ENCODE peak calls at places on chromosomes 16 and 17, in eight cellular contexts. I is HL-60, Q is HCT116, O is GM23338, Y is spleen, Z is esophagus muscularis mucosa, P is transverse colon, W is H1. N is an unnamed sample. For H3K27me3, the result is how much of the 10 kb centered on the place peaks cover.

GRCh38 chr17:7858487-7858832 is 657 bp downstream of the CYB5D1 start:
- DNase-seq in I (no peak), Q (no peak), O (peak), Y (peak), Z (no peak), P (peak), W (no peak), N (no peak)

GRCh38 chr16:2842340-2843000 is 12.4 kb downstream of the ZG16B start:
- DNase-seq in I (peak), Q (peak), O (peak), Y (peak), Z (no peak), P (peak), W (no peak), N (no peak)

GRCh38 chr17:29948460-29949185 is 7.2 kb downstream of the EFCAB5 start:
- DNase-seq in I (peak), Q (no peak), O (no peak), Y (no peak), Z (no peak), P (no peak), W (no peak), N (no peak)

GRCh38 chr17:77665833-77666232 is 292.7 kb upstream of the TNRC6C start:
- DNase-seq in I (no peak), Q (no peak), O (no peak), Y (no peak), Z (no peak), P (no peak), W (no peak), N (no peak)

GRCh38 chr16:30079480-30079879 is 3.7 kb downstream of the PPP4C start:
- DNase-seq in I (no peak), Q (no peak), O (no peak), Y (peak), Z (no peak), P (no peak), W (no peak), N (no peak)

GRCh38 chr17:60231234-60231633 is 81.5 kb downstream of the CA4 start:
- DNase-seq in I (no peak), Q (peak), O (peak), Y (no peak), Z (no peak), P (no peak), W (no peak), N (no peak)

GRCh38 chr16:87321336-87322107 is 4.3 kb upstream of the C16orf95 start:
- DNase-seq in I (no peak), Q (no peak), O (no peak), Y (peak), Z (no peak), P (no peak), W (no peak), N (no peak)

GRCh38 chr16:22624759-22625533 is 114.3 kb downstream of the NPIPB5 start:
- DNase-seq in I (no peak), Q (no peak), O (no peak), Y (no peak), Z (no peak), P (no peak), W (no peak), N (no peak)

GRCh38 chr16:72991211-72991610 is 56.7 kb downstream of the ZFHX3 start:
- DNase-seq in I (no peak), Q (no peak), O (no peak), Y (no peak), Z (no peak), P (no peak), W (no peak), N (no peak)

GRCh38 chr16:1390239-1390638 is 24.3 kb downstream of the UNKL start:
- DNase-seq in I (no peak), Q (no peak), O (no peak), Y (no peak), Z (no peak), P (no peak), W (no peak), N (no peak)

GRCh38 chr17:8728251-8728925 is 16.2 kb downstream of the CCDC42 start:
- DNase-seq in I (no peak), Q (no peak), O (no peak), Y (no peak), Z (no peak), P (no peak), W (no peak), N (no peak)

GRCh38 chr16:71593048-71593999 is 16.4 kb upstream of the TAT start:
- DNase-seq in I (no peak), Q (no peak), O (no peak), Y (no peak), Z (no peak), P (no peak), W (no peak), N (no peak)

GRCh38 chr17:76071497-76072148 is 694 bp downstream of the SRP68 start:
- DNase-seq in I (no peak), Q (no peak), O (no peak), Y (no peak), Z (no peak), P (no peak), W (no peak), N (no peak)

GRCh38 chr17:61402073-61402541 is 2.5 kb downstream of the TBX2 start:
- DNase-seq in I (no peak), Q (no peak), O (no peak), Y (no peak), Z (no peak), P (no peak), W (no peak), N (no peak)

GRCh38 chr17:65359016-65359415 is 202.4 kb downstream of the AXIN2 start:
- DNase-seq in I (no peak), Q (peak), O (no peak), Y (no peak), Z (no peak), P (no peak), W (no peak), N (no peak)

GRCh38 chr17:34173221-34173620 is 81.9 kb upstream of the CCL2 start:
- DNase-seq in I (no peak), Q (no peak), O (no peak), Y (no peak), Z (no peak), P (no peak), W (no peak), N (no peak)

GRCh38 chr17:7613769-7614421 is 802 bp downstream of the FXR2 start:
- DNase-seq in I (no peak), Q (no peak), O (peak), Y (no peak), Z (no peak), P (no peak), W (no peak), N (no peak)

GRCh38 chr17:41528959-41529353 is 848 bp upstream of the KRT19 start:
- DNase-seq in I (no peak), Q (no peak), O (peak), Y (no peak), Z (no peak), P (peak), W (no peak), N (no peak)

GRCh38 chr17:69284646-69285045 is 42.3 kb downstream of the ABCA5 start:
- DNase-seq in I (no peak), Q (no peak), O (no peak), Y (no peak), Z (no peak), P (no peak), W (no peak), N (no peak)

GRCh38 chr17:67836205-67836987 is 11.1 kb downstream of the BPTF start:
- DNase-seq in I (no peak), Q (no peak), O (no peak), Y (no peak), Z (no peak), P (no peak), W (no peak), N (no peak)

GRCh38 chr17:59406808-59407381 is 75.4 kb downstream of the YPEL2 start:
- DNase-seq in I (no peak), Q (no peak), O (no peak), Y (no peak), Z (no peak), P (no peak), W (no peak), N (no peak)

GRCh38 chr16:20871935-20872815 is 28.0 kb downstream of the DCUN1D3 start:
- DNase-seq in I (no peak), Q (no peak), O (no peak), Y (no peak), Z (no peak), P (no peak), W (no peak), N (no peak)

GRCh38 chr16:88784074-88784855 is 755 bp downstream of the PIEZO1 start:
- DNase-seq in I (no peak), Q (no peak), O (peak), Y (peak), Z (no peak), P (peak), W (no peak), N (no peak)
- TF ChIP-seq POLR2AphosphoS5 in I (no peak), Q (peak), O (no peak), Y (peak), Z (peak), P (peak), W (no peak), N (peak)

GRCh38 chr17:39938140-39938869 is 10.8 kb downstream of the LRRC3C start:
- DNase-seq in I (no peak), Q (no peak), O (no peak), Y (no peak), Z (no peak), P (no peak), W (no peak), N (no peak)
- TF ChIP-seq CTCF in I (no peak), Q (no peak), O (no peak), Y (no peak), Z (no peak), P (no peak), W (no peak), N (no peak)

DNA sequence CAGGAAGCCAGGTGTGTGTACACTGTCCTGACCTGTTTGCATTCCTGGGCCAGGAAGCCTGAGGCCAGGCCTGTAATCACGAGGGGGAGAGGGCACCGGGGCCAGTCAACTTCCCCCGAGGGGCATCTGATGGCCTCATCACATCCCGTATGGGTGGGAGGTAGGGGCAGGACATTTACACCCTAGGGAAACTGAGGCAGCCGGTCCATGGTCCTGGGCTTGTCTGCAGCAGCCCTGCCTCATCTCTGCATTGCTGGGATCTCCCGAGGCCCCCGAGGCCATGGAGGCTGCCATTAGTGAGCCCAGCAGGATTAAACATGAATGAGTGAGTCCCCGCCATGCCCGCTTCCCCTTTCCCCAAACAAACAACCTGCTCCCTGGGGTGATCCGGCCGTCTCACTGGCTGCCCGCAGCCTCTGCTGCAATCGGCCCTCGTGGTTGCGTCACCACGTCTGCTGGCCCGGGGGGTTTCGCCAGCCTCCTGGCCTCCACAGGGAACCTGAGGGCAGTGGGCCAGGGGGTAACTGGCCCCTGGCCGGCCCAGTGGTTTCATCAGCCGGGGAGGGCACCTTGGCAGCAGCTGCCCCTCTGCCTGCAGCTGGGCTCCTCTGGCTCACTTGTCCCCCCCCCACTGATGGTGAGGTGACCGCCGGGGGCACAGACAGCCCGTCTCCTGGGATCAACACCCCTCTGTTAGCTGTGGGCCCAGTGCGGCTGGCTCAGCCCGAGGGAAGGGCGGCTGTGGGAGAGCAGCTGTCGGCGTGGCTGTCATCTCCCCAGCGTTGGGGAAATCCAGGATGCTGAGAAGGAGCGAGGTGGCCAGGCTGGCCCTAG is 88.3 kb upstream of the GSE1 start:
- DNase-seq in I (peak), Q (no peak), O (no peak), Y (peak), Z (no peak), P (no peak), W (no peak), N (no peak)
- H3K27me3 ChIP-seq in I (under half), Q (under half), O (under half), Y (under half), Z (under half), P (under half), W (under half), N (under half)

DNA sequence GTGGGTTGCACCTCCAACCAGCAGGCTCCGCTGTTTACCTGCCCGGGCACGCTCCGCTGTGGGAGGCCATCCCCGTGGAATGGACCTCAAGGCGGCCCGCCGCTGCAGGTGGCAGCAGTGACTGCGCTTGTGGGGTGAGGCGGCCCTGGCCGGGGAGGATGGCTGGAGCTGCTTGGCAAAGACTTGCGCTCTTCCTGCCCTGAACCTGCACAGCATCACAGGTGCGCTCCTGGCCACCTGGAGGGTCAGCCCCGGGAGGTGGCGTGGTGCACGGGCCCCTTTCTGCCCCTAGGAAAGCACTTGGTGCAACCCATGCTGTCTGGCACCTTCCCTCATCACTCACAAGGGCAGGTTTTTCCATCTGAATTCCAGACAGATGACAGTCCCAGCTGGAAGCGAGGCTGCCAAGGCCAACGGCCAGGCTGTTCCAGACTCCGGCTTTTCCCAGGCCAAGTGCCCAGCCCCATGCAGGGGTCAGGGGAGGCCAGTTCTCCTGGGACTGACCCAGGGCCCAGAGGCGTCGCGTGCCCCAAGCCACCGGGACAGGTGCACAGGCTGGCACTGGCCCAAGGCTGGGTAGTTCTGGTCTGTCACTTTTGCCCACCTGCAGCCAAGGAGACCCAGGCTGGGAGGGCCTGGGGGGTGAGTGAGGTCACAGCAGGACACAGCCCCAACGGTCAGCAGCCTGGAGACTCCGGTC is 13.3 kb downstream of the UTS2R start:
- DNase-seq in I (no peak), Q (no peak), O (peak), Y (no peak), Z (no peak), P (peak), W (no peak), N (no peak)
- TF ChIP-seq POLR2AphosphoS5 in I (no peak), Q (peak), O (no peak), Y (peak), Z (no peak), P (no peak), W (no peak), N (no peak)

N was measured in vagina.